ENCODE peak calls at places on chromosomes 11 and 22, in ten cellular contexts. Z is activated naive CD8-positive, alpha-beta T cell treated with anti-CD3 and anti-CD28 coated beads, Interleukin-2, amount 50 U/mL, for 24 hours; K is activated T-cell treated with anti-CD3 and anti-CD28 coated beads for 1 hour; S is iris pigment epithelial cell; T is CD4-positive, CD25-positive, alpha-beta regulatory T cell; B is gastrocnemius medialis; G is natural killer cell treated with Interleukin-12 subunit alpha and Interleukin-12 subunit beta and Interleukin-15 and Interleukin-18, amount 100 ng/mL, for 72 hours; P is EH; D is GM04503; E is Karpas-422. L is an unnamed sample.
A peak's percentile ranks its signal among the peaks of the same experiment; 100 is the strongest.

GRCh38 chr11:336666-337002 is 16.0 kb upstream of the IFITM3 start:
- DNase-seq in Z (no peak), K (no peak), S (no peak), T (no peak), B (no peak), G (no peak), P (no peak), D (no peak), E (no peak), L (no peak)

GRCh38 chr22:19524170-19525115 is at the start of gene CLDN5:
- DNase-seq in Z (no peak), K (no peak), S (peak; percentile 46), T (no peak), B (no peak), G (no peak), P (peak; percentile 43), D (no peak), E (no peak), L (no peak)

GRCh38 chr11:17605736-17606135 is 58.7 kb downstream of the OTOG start:
- DNase-seq in Z (no peak), K (no peak), S (no peak), T (no peak), B (no peak), G (no peak), P (no peak), D (no peak), E (no peak), L (no peak)

GRCh38 chr22:22045576-22046335 is 63.2 kb upstream of the TOP3B start:
- DNase-seq in Z (no peak), K (no peak), S (no peak), T (no peak), B (no peak), G (no peak), P (no peak), D (no peak), E (peak; percentile 73), L (no peak)

GRCh38 chr11:2091786-2092463 is 47.3 kb downstream of the IGF2 start:
- DNase-seq in Z (no peak), K (no peak), S (no peak), T (no peak), B (no peak), G (no peak), P (no peak), D (no peak), E (no peak), L (no peak)

GRCh38 chr11:70912226-70912840 is 340.0 kb downstream of the SHANK2 start:
- DNase-seq in Z (no peak), K (no peak), S (no peak), T (no peak), B (no peak), G (no peak), P (no peak), D (no peak), E (no peak), L (no peak)

GRCh38 chr22:44154431-44154942 is 26.2 kb upstream of the PARVG start:
- DNase-seq in Z (no peak), K (no peak), S (peak; percentile 64), T (no peak), B (no peak), G (no peak), P (peak; percentile 18), D (no peak), E (no peak), L (no peak)

GRCh38 chr11:134293119-134294113 is 17.2 kb downstream of the GLB1L3 start:
- DNase-seq in Z (no peak), K (no peak), S (no peak), T (no peak), B (no peak), G (no peak), P (no peak), D (no peak), E (no peak), L (no peak)

GRCh38 chr22:42471441-42471840 is 39.2 kb upstream of the NFAM1 start:
- DNase-seq in Z (no peak), K (no peak), S (no peak), T (no peak), B (no peak), G (no peak), P (no peak), D (no peak), E (no peak), L (no peak)

GRCh38 chr11:110582728-110583432 is 129.4 kb downstream of the ARHGAP20 start:
- DNase-seq in Z (no peak), K (no peak), S (no peak), T (no peak), B (no peak), G (no peak), P (no peak), D (no peak), E (no peak), L (no peak)

GRCh38 chr11:112785717-112786116 is 175.5 kb upstream of the NCAM1 start:
- DNase-seq in Z (no peak), K (no peak), S (peak; percentile 66), T (no peak), B (no peak), G (no peak), P (peak; percentile 17), D (peak; percentile 69), E (no peak), L (no peak)